ENCODE peak calls at places on chromosome 19, in seven cellular contexts. G is mucosa of descending colon, L is T-helper 17 cell, K is T-helper 1 cell, Y is GM13976, W is endothelial cell, D is EH. N is an unnamed sample.

GRCh38 chr19:47100290-47100689 is 13.3 kb downstream of the ZC3H4 start:
- DNase-seq in G (peak), L (no peak), K (no peak), Y (no peak), W (no peak), D (no peak), N (no peak)

GRCh38 chr19:58330458-58330857 is 3.7 kb downstream of the ZSCAN22 start:
- DNase-seq in G (no peak), L (no peak), K (no peak), Y (no peak), W (no peak), D (peak), N (no peak)

GRCh38 chr19:46660601-46661019 is 372 bp downstream of the DACT3 start:
- DNase-seq in G (peak), L (no peak), K (no peak), Y (no peak), W (no peak), D (no peak), N (no peak)

GRCh38 chr19:3131168-3131567 is 4.7 kb upstream of the GNA15 start:
- DNase-seq in G (no peak), L (no peak), K (no peak), Y (no peak), W (no peak), D (no peak), N (no peak)

GRCh38 chr19:34184880-34185491 is 12.7 kb downstream of the LSM14A start:
- DNase-seq in G (no peak), L (no peak), K (no peak), Y (no peak), W (no peak), D (peak), N (peak)

GRCh38 chr19:18588611-18589379 is at the start of gene REX1BD:
- DNase-seq in G (peak), L (peak), K (peak), Y (peak), W (peak), D (peak), N (peak)

GRCh38 chr19:58181902-58182576 is 822 bp upstream of the ZNF274 start:
- DNase-seq in G (peak), L (peak), K (peak), Y (peak), W (peak), D (peak), N (peak)

GRCh38 chr19:34961775-34962174 is 2.3 kb downstream of the ZNF792 start:
- DNase-seq in G (no peak), L (no peak), K (no peak), Y (no peak), W (no peak), D (no peak), N (no peak)

N was measured in GM12865.